ENCODE peak calls at places on chromosome 5, in eight cellular contexts. P, R, F, K, W, L, S and E are unnamed samples.

GRCh38 chr5:34655354-34655991 is 655 bp upstream of the RAI14 start:
- DNase-seq in L (peak; percentile 62), F (peak; percentile 38), P (peak; percentile 30), K (no peak), W (peak; percentile 35), S (peak; percentile 74), R (peak; percentile 55), E (peak; percentile 40)

GRCh38 chr5:88756953-88757352 is 126.0 kb downstream of the MEF2C start:
- DNase-seq in K (no peak), R (no peak), L (no peak), S (no peak), P (no peak), F (no peak), W (no peak), E (no peak)

GRCh38 chr5:38660194-38660668 is 103.8 kb upstream of the LIFR start:
- DNase-seq in S (peak; percentile 88), R (no peak), F (peak; percentile 18), W (no peak), P (peak; percentile 70), L (no peak), K (peak; percentile 63), E (no peak)

GRCh38 chr5:9712506-9713285 is 82.5 kb upstream of the TAS2R1 start:
- DNase-seq in L (no peak), F (no peak), R (no peak), S (no peak), W (no peak), K (no peak), P (peak; percentile 44), E (no peak)

GRCh38 chr5:16869821-16870796 is 66.0 kb downstream of the MYO10 start:
- DNase-seq in K (no peak), P (peak; percentile 42), L (no peak), R (no peak), F (no peak), S (peak; percentile 57), W (no peak), E (no peak)

GRCh38 chr5:159038907-159039306 is 60.8 kb downstream of the EBF1 start:
- DNase-seq in S (no peak), L (no peak), F (no peak), W (no peak), P (no peak), K (no peak), R (no peak), E (no peak)

GRCh38 chr5:64874753-64875152 is 106.0 kb downstream of the CWC27 start:
- DNase-seq in S (no peak), F (no peak), P (no peak), W (no peak), K (no peak), R (no peak), L (no peak), E (no peak)

GRCh38 chr5:111929892-111930291 is 172.9 kb upstream of the NREP start:
- DNase-seq in K (no peak), W (peak; percentile 13), R (no peak), S (peak; percentile 15), F (no peak), L (no peak), P (peak; percentile 87), E (no peak)

GRCh38 chr5:68110894-68111293 is 104.7 kb upstream of the PIK3R1 start:
- DNase-seq in L (no peak), W (no peak), F (no peak), R (no peak), P (no peak), K (no peak), S (no peak), E (no peak)

DNA sequence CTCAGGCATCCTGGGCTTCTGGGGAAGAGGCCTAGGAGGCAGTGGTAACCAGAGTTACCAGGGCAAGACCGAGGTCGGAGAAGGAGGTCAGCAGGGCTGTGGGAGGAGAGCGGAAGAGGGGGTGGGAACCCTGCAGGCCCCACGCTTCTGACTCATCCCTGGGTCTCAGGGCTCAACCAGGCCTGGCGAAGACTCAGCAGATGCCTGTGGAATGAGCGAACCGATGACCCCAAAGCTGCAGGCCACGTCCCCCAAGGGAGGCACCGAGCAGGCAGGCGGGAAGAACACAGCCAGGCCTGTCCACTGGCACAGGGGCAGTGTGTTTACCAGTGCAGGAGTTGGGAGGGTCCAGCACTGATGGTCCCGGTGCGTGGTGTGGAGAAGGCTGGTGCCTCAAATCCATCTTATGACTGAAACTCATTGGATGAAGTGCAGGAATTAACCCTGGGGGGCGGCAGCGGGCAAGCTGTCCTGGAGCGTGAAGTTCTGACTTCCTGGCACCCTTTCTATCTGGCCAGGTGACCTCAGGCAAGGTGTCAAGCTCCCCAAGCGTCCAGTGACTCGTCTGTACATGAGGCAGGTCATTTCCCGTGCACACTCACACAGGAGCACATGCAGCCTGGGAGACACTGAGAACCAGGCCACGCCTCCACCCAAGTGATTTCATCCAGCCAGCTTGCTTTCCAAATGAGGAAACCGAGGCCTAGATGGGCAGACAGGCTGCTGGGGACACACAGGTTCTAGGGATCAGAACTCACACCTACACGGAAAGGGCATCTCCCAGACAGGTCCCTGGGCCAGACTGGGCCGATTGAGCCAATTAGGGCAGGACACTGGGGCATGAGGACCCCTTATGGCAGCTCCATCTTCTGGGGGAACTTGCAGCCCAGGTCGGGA is 69.1 kb downstream of the ADAMTS2 start:
- DNase-seq in S (no peak), P (no peak), L (peak; percentile 51), F (peak; percentile 52), R (no peak), W (peak; percentile 90), K (peak; percentile 89), E (peak; percentile 48)
- H3K27ac ChIP-seq in S (no peak overlapping the region), P (no peak overlapping the region), L (peak overlapping the region; percentile 50), F (peak overlapping the region; percentile 61), R (no peak overlapping the region), W (peak overlapping the region; percentile 70), K (peak overlapping the region; percentile 35), E (no peak overlapping the region)

GRCh38 chr5:126479810-126480209 is 56.6 kb downstream of the GRAMD2B start:
- DNase-seq in W (no peak), S (no peak), P (no peak), L (no peak), K (no peak), F (no peak), R (no peak), E (no peak)

GRCh38 chr5:126481243-126481642 is 58.0 kb downstream of the GRAMD2B start:
- DNase-seq in L (no peak), F (no peak), W (no peak), R (no peak), S (no peak), P (no peak), K (no peak), E (no peak)

GRCh38 chr5:126483156-126483555 is 59.9 kb downstream of the GRAMD2B start:
- DNase-seq in R (no peak), W (no peak), F (no peak), L (no peak), S (no peak), K (no peak), P (no peak), E (no peak)

GRCh38 chr5:126482591-126482990 is 59.4 kb downstream of the GRAMD2B start:
- DNase-seq in L (no peak), P (no peak), R (no peak), F (no peak), W (no peak), S (no peak), K (no peak), E (no peak)

GRCh38 chr5:126480824-126481223 is 57.6 kb downstream of the GRAMD2B start:
- DNase-seq in K (no peak), R (no peak), P (no peak), W (no peak), L (no peak), F (no peak), S (no peak), E (no peak)
- H3K27ac ChIP-seq in K (peak overlapping the region; percentile 57), R (peak overlapping the region; percentile 2), P (no peak overlapping the region), W (no peak overlapping the region), L (no peak overlapping the region), F (peak overlapping the region; percentile 68), S (no peak overlapping the region), E (no peak overlapping the region)

DNA sequence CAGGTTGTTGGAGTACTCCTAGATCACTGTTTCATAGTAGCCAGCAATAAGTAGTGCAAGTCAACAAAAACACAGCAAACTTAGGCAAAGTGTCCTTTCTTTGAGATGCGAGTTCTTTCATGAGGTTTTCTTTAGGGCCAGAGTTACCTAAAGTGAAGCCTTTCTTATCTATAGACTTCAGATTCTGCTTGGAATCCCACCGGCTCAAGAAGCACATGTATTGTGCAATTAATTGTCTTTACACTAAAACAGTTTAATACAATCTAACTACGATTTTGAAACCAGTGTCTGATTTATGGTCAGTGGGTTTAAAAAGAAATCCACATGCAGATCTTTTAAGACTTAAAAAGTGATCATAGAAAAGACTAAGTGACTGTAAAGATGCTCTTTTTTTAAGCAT is 3.6 kb downstream of the PURA start:
- DNase-seq in K (no peak), W (no peak), F (no peak), R (no peak), L (no peak), S (no peak), P (no peak), E (no peak)
- H3K27ac ChIP-seq in K (no peak overlapping the region), W (no peak overlapping the region), F (no peak overlapping the region), R (no peak overlapping the region), L (no peak overlapping the region), S (no peak overlapping the region), P (no peak overlapping the region), E (no peak overlapping the region)

GRCh38 chr5:66743344-66743743 is 147.2 kb downstream of the MAST4 start:
- DNase-seq in F (no peak), P (no peak), S (no peak), R (no peak), K (no peak), W (no peak), L (no peak), E (no peak)

GRCh38 chr5:66744040-66744439 is 147.8 kb downstream of the MAST4 start:
- DNase-seq in R (no peak), F (peak; percentile 9), K (peak; percentile 58), P (peak; percentile 18), W (peak; percentile 79), S (no peak), L (no peak), E (no peak)

GRCh38 chr5:66747602-66748001 is 151.4 kb downstream of the MAST4 start:
- DNase-seq in R (no peak), K (peak; percentile 32), P (no peak), L (no peak), W (no peak), S (no peak), F (no peak), E (no peak)

GRCh38 chr5:66742896-66743247 is 146.7 kb downstream of the MAST4 start:
- DNase-seq in K (no peak), R (no peak), F (no peak), L (no peak), W (no peak), S (no peak), P (no peak), E (no peak)

GRCh38 chr5:66745297-66745696 is 149.1 kb downstream of the MAST4 start:
- DNase-seq in S (no peak), P (no peak), L (no peak), R (no peak), F (no peak), W (no peak), K (no peak), E (no peak)
- H3K27ac ChIP-seq in S (no peak overlapping the region), P (no peak overlapping the region), L (no peak overlapping the region), R (no peak overlapping the region), F (no peak overlapping the region), W (no peak overlapping the region), K (no peak overlapping the region), E (no peak overlapping the region)

DNA sequence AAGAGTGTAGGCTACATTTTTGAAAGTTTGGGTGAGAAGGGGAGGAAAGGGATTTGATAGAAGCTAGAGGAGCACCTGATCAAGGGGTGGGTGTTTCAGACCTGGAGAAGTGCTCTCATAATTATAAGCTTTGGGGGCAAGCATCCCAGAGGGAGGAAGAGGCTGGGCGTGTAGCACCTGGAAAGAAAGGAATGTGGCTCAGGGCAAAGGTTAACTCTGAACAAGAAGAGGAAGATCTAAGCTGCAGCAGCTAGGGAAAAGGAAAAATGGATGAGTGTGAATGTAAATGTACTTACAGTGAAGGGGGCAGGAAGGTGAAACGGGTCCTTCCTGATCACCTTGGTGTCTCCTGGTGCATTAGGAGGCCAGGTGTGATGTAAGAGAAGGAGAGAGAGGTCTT is 49.8 kb upstream of the ANKRD55 start:
- DNase-seq in W (no peak), R (no peak), S (no peak), P (no peak), K (no peak), F (no peak), L (no peak), E (no peak)
- H3K27ac ChIP-seq in W (no peak overlapping the region), R (no peak overlapping the region), S (peak overlapping the region; percentile 42), P (no peak overlapping the region), K (no peak overlapping the region), F (no peak overlapping the region), L (no peak overlapping the region), E (no peak overlapping the region)